ENCODE peak calls at places on chromosomes 6 and 20, in seven cellular contexts. One of them, this sample, is unnamed.
A peak's percentile ranks its signal among the peaks of the same experiment; 100 is the strongest.

GRCh38 chr20:32563311-32564272 is 21.5 kb downstream of the NOL4L start:
- DNase-seq in esophagus squamous epithelium: no peak
- DNase-seq in suprapubic skin: no peak
- DNase-seq in cardiac muscle cell: no peak
- DNase-seq in lung: no peak
- DNase-seq in neural crest cell: no peak
- DNase-seq in neural progenitor cell: peak; percentile 81
- DNase-seq in this sample: no peak

GRCh38 chr6:12903246-12903645 is 186.7 kb downstream of the PHACTR1 start:
- DNase-seq in esophagus squamous epithelium: no peak
- DNase-seq in suprapubic skin: no peak
- DNase-seq in cardiac muscle cell: no peak
- DNase-seq in lung: no peak
- DNase-seq in neural crest cell: no peak
- DNase-seq in neural progenitor cell: no peak
- DNase-seq in this sample: no peak

GRCh38 chr20:21090112-21090737 is 15.9 kb downstream of the LINC00237 start:
- DNase-seq in esophagus squamous epithelium: no peak
- DNase-seq in suprapubic skin: no peak
- DNase-seq in cardiac muscle cell: no peak
- DNase-seq in lung: no peak
- DNase-seq in neural crest cell: no peak
- DNase-seq in neural progenitor cell: no peak
- DNase-seq in this sample: no peak

GRCh38 chr20:51966296-51966971 is 164.1 kb upstream of the SALL4 start:
- DNase-seq in esophagus squamous epithelium: no peak
- DNase-seq in suprapubic skin: no peak
- DNase-seq in cardiac muscle cell: peak; percentile 84
- DNase-seq in lung: peak; percentile 67
- DNase-seq in neural crest cell: peak; percentile 52
- DNase-seq in neural progenitor cell: peak; percentile 83
- DNase-seq in this sample: no peak

GRCh38 chr6:13711384-13711725 is 280 bp downstream of the RANBP9 start:
- DNase-seq in esophagus squamous epithelium: no peak
- DNase-seq in suprapubic skin: no peak
- DNase-seq in cardiac muscle cell: no peak
- DNase-seq in lung: no peak
- DNase-seq in neural crest cell: no peak
- DNase-seq in neural progenitor cell: no peak
- DNase-seq in this sample: no peak

GRCh38 chr6:164208371-164208770 is 793.9 kb downstream of the QKI start:
- DNase-seq in esophagus squamous epithelium: no peak
- DNase-seq in suprapubic skin: no peak
- DNase-seq in cardiac muscle cell: no peak
- DNase-seq in lung: no peak
- DNase-seq in neural crest cell: no peak
- DNase-seq in neural progenitor cell: no peak
- DNase-seq in this sample: no peak

GRCh38 chr6:145327497-145328055 is 407.7 kb downstream of the EPM2A start:
- DNase-seq in esophagus squamous epithelium: no peak
- DNase-seq in suprapubic skin: no peak
- DNase-seq in cardiac muscle cell: no peak
- DNase-seq in lung: no peak
- DNase-seq in neural crest cell: no peak
- DNase-seq in neural progenitor cell: no peak
- DNase-seq in this sample: no peak

GRCh38 chr6:90712165-90712564 is 125.3 kb upstream of the MAP3K7 start:
- DNase-seq in esophagus squamous epithelium: no peak
- DNase-seq in suprapubic skin: no peak
- DNase-seq in cardiac muscle cell: peak; percentile 2
- DNase-seq in lung: no peak
- DNase-seq in neural crest cell: no peak
- DNase-seq in neural progenitor cell: no peak
- DNase-seq in this sample: no peak

GRCh38 chr6:64034840-64035656 is 399.4 kb downstream of the PHF3 start:
- DNase-seq in esophagus squamous epithelium: no peak
- DNase-seq in suprapubic skin: no peak
- DNase-seq in cardiac muscle cell: peak; percentile 33
- DNase-seq in lung: no peak
- DNase-seq in neural crest cell: no peak
- DNase-seq in neural progenitor cell: no peak
- DNase-seq in this sample: no peak

GRCh38 chr6:11848852-11849731 is 70.5 kb upstream of the ADTRP start:
- DNase-seq in esophagus squamous epithelium: no peak
- DNase-seq in suprapubic skin: no peak
- DNase-seq in cardiac muscle cell: peak; percentile 34
- DNase-seq in lung: no peak
- DNase-seq in neural crest cell: no peak
- DNase-seq in neural progenitor cell: no peak
- DNase-seq in this sample: no peak

GRCh38 chr6:138115877-138116660 is 8.8 kb upstream of the PERP start:
- DNase-seq in esophagus squamous epithelium: no peak
- DNase-seq in suprapubic skin: no peak
- DNase-seq in cardiac muscle cell: peak; percentile 84
- DNase-seq in lung: peak; percentile 45
- DNase-seq in neural crest cell: no peak
- DNase-seq in neural progenitor cell: peak; percentile 81
- DNase-seq in this sample: no peak

GRCh38 chr6:104400844-104401243 is 458.9 kb downstream of the HACE1 start:
- DNase-seq in esophagus squamous epithelium: no peak
- DNase-seq in suprapubic skin: no peak
- DNase-seq in cardiac muscle cell: no peak
- DNase-seq in lung: no peak
- DNase-seq in neural crest cell: no peak
- DNase-seq in neural progenitor cell: no peak
- DNase-seq in this sample: no peak

GRCh38 chr6:47414517-47415167 is 62.9 kb upstream of the CD2AP start:
- DNase-seq in esophagus squamous epithelium: no peak
- DNase-seq in suprapubic skin: no peak
- DNase-seq in cardiac muscle cell: peak; percentile 49
- DNase-seq in lung: no peak
- DNase-seq in neural crest cell: no peak
- DNase-seq in neural progenitor cell: no peak
- DNase-seq in this sample: no peak

DNA sequence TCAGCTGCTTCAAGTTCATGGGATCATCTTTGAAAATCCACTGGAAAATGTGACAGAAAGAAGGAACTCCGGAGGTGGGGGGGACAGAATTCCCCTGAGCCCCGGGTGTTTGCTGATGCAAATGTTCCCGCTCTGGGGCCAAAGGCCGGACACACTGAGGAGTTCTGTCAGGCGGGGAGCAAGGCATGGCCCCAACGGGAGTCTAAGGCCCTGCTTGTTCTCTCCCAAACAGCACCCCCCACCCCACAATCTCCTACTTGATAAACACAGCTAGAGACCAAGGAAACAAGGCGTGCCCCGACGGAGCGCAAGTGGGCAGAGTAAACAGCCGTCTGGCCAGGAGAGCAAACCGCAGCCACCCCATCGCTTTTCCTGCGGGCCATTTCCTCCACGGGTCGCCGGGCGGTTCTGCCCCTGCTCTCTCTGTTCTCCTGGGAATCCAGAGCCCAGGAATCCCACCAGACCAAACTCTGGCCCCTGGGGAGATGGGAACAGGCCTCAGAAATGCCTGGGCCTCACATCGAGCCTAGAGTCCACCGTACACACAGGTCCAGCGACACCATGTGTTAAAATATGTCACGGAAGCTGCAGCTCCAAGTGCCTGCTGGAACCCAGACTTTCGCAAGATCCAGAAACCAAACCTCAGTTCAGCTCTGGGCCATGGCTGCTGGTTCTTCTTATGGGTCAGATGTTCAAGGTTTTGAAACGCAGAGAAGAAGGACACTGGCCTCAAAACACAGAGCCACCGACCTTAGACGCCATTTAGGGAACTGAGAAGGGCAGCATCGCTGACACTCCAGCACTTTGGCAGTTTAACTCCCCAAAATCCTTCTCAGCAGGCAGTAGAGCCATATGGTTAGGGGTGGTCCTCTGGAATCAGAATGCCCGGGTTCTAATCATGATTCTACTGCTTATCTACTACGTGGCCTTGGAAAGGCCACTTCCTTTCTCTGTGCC is 104.2 kb downstream of the PREX1 start:
- DNase-seq in esophagus squamous epithelium: no peak
- DNase-seq in suprapubic skin: no peak
- DNase-seq in cardiac muscle cell: peak; percentile 54
- DNase-seq in lung: peak; percentile 44
- DNase-seq in neural crest cell: no peak
- DNase-seq in neural progenitor cell: no peak
- DNase-seq in this sample: no peak
- TF ChIP-seq CTCF in esophagus squamous epithelium: no peak
- TF ChIP-seq CTCF in suprapubic skin: no peak
- TF ChIP-seq CTCF in cardiac muscle cell: no peak
- TF ChIP-seq CTCF in lung: no peak
- TF ChIP-seq CTCF in neural crest cell: no peak
- TF ChIP-seq CTCF in neural progenitor cell: no peak
- TF ChIP-seq CTCF in this sample: no peak

GRCh38 chr6:166928644-166929515 is 27.5 kb downstream of the RNASET2 start:
- DNase-seq in esophagus squamous epithelium: no peak
- DNase-seq in suprapubic skin: no peak
- DNase-seq in cardiac muscle cell: no peak
- DNase-seq in lung: no peak
- DNase-seq in neural crest cell: no peak
- DNase-seq in neural progenitor cell: no peak
- DNase-seq in this sample: peak; percentile 43

GRCh38 chr6:166931426-166931970 is 24.9 kb downstream of the RNASET2 start:
- DNase-seq in esophagus squamous epithelium: no peak
- DNase-seq in suprapubic skin: no peak
- DNase-seq in cardiac muscle cell: no peak
- DNase-seq in lung: no peak
- DNase-seq in neural crest cell: no peak
- DNase-seq in neural progenitor cell: no peak
- DNase-seq in this sample: peak; percentile 29

GRCh38 chr6:166927942-166928643 is 28.3 kb downstream of the RNASET2 start:
- DNase-seq in esophagus squamous epithelium: no peak
- DNase-seq in suprapubic skin: no peak
- DNase-seq in cardiac muscle cell: no peak
- DNase-seq in lung: no peak
- DNase-seq in neural crest cell: no peak
- DNase-seq in neural progenitor cell: no peak
- DNase-seq in this sample: peak; percentile 60

GRCh38 chr6:166930354-166930891 is 25.9 kb downstream of the RNASET2 start:
- DNase-seq in esophagus squamous epithelium: no peak
- DNase-seq in suprapubic skin: no peak
- DNase-seq in cardiac muscle cell: no peak
- DNase-seq in lung: no peak
- DNase-seq in neural crest cell: no peak
- DNase-seq in neural progenitor cell: no peak
- DNase-seq in this sample: peak; percentile 36

GRCh38 chr6:166929534-166930189 is 26.7 kb downstream of the RNASET2 start:
- DNase-seq in esophagus squamous epithelium: no peak
- DNase-seq in suprapubic skin: no peak
- DNase-seq in cardiac muscle cell: no peak
- DNase-seq in lung: no peak
- DNase-seq in neural crest cell: no peak
- DNase-seq in neural progenitor cell: no peak
- DNase-seq in this sample: peak; percentile 45
- TF ChIP-seq CTCF in esophagus squamous epithelium: no peak
- TF ChIP-seq CTCF in suprapubic skin: no peak
- TF ChIP-seq CTCF in cardiac muscle cell: peak; percentile 5
- TF ChIP-seq CTCF in lung: no peak
- TF ChIP-seq CTCF in neural crest cell: no peak
- TF ChIP-seq CTCF in neural progenitor cell: no peak
- TF ChIP-seq CTCF in this sample: no peak

DNA sequence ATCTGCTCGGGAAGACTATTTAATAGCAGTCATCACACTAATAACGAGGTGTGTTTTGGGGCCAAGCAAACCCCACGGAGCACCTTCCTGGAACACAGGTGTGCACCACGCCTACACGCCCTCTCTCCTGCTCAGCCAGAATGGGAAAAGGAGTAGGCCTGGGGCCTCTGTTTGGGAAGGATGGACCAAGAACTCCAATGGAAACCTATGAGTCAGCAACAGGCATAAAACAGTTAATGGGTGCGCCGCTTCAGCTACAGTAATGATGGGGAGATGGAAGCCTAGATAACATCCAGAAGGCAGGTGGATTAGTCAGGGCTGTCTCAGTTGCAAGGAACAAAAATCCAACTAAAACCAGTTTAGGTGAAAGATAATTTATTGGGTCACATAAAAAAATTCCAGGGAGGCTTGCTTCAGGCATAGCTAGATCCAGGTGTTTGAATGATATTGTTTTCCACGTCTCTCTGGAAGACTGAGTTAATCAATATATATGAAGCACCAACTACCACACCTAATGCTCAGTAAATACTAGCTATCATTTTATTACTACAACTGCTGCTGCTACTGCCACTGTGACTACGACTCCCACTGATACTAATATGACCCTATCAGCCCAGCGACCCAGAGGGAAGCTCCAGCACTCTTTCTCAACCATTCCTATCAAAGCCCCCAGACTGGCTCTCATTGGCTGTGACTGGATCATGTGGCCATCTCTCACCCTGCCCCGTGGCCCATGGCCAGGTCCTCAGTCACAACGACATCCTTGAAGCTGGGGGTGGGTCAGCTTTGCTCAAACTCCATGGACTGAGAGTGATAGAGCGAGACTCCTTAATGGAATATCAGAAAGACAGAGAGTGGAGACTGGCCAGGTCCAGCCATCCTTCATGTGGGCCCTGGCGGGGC is 155.2 kb upstream of the PTPN1 start:
- DNase-seq in esophagus squamous epithelium: no peak
- DNase-seq in suprapubic skin: no peak
- DNase-seq in cardiac muscle cell: no peak
- DNase-seq in lung: no peak
- DNase-seq in neural crest cell: no peak
- DNase-seq in neural progenitor cell: no peak
- DNase-seq in this sample: no peak
- TF ChIP-seq CTCF in esophagus squamous epithelium: no peak
- TF ChIP-seq CTCF in suprapubic skin: no peak
- TF ChIP-seq CTCF in cardiac muscle cell: no peak
- TF ChIP-seq CTCF in lung: no peak
- TF ChIP-seq CTCF in neural crest cell: no peak
- TF ChIP-seq CTCF in neural progenitor cell: no peak
- TF ChIP-seq CTCF in this sample: no peak

DNA sequence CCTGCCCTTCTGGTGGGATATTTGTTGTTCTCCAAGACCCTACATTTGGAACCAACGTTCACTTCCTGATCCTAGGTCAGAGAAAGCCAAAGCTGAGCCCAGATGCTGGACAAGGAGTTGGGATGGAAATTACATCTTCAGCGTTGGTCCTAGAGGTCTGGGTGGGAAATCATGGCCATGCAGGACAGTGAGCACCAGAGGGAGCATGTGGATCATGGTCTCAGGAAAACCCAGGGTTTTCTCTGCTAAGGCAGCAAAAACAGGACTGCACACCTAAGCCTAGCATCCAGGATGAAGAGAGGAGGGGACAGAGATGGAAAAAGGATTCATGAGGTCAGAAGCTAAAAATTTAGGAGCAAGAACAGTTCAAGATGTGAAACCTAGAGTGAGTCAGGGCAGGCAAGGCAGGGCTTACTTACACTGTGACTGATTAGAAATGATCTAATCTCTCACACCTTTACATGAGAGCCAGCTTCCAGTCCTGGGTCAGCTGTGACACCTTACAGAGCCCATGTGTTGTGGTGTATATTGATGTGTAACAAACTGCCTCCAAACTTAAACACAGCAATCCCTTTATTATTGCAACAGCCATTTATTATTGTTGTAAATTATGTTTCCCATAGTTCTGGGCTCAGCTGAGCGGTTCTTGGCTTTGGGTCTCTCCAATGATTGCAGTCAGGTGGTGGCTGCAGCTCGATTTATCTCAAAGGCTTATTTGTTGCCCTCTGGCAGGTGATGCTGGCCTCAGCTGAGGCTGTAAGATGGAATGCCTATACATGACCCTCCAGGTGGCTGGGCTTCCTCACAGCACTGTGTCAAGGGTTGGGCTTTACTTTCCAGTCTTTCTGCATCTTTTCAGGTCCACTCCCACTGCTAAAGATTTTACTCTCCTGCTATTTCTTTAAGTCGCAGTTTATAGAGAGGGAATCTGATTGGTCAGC is 6.5 kb downstream of the C20orf202 start:
- DNase-seq in esophagus squamous epithelium: no peak
- DNase-seq in suprapubic skin: no peak
- DNase-seq in cardiac muscle cell: no peak
- DNase-seq in lung: no peak
- DNase-seq in neural crest cell: no peak
- DNase-seq in neural progenitor cell: no peak
- DNase-seq in this sample: no peak
- TF ChIP-seq CTCF in esophagus squamous epithelium: no peak
- TF ChIP-seq CTCF in suprapubic skin: no peak
- TF ChIP-seq CTCF in cardiac muscle cell: peak; percentile 29
- TF ChIP-seq CTCF in lung: no peak
- TF ChIP-seq CTCF in neural crest cell: no peak
- TF ChIP-seq CTCF in neural progenitor cell: peak; percentile 33
- TF ChIP-seq CTCF in this sample: peak; percentile 28

This sample was measured in type B pancreatic cell.